ENCODE peak calls at places on chromosomes 6 and 20, in five cellular contexts. G is A549, B is GM12878, S is HepG2, L is K562. R is an unnamed sample.

GRCh38 chr20:13220857-13221297 is at the start of gene ISM1:
- DNase-seq in G (peak; percentile 33), S (no peak), L (no peak), B (no peak), R (no peak)

GRCh38 chr6:43847741-43848630 is 78.0 kb downstream of the VEGFA start:
- DNase-seq in G (no peak), B (no peak), L (no peak), S (no peak), R (no peak)

GRCh38 chr20:53517146-53517545 is 76.5 kb downstream of the ZNF217 start:
- DNase-seq in B (no peak), S (peak; percentile 38), G (no peak), L (no peak), R (no peak)

GRCh38 chr6:44035621-44036020 is 91.6 kb downstream of the MRPL14 start:
- DNase-seq in S (no peak), G (no peak), B (no peak), L (no peak), R (no peak)

GRCh38 chr20:54267510-54268003 is 59.7 kb downstream of the PFDN4 start:
- DNase-seq in B (no peak), G (no peak), S (peak; percentile 85), L (no peak), R (no peak)

GRCh38 chr6:32186496-32186840 is 2.4 kb upstream of the AGER start:
- DNase-seq in B (no peak), L (no peak), S (no peak), G (no peak), R (no peak)

GRCh38 chr6:119799633-119800032 is 450.1 kb upstream of the MAN1A1 start:
- DNase-seq in B (no peak), S (no peak), L (no peak), G (no peak), R (no peak)

GRCh38 chr6:137767931-137768690 is 98.9 kb upstream of the TNFAIP3 start:
- DNase-seq in S (no peak), L (no peak), B (peak; percentile 79), G (no peak), R (no peak)

GRCh38 chr6:111600588-111601440 is 4.9 kb downstream of the TRAF3IP2 start:
- DNase-seq in G (no peak), L (no peak), S (no peak), B (no peak), R (peak; percentile 21)

GRCh38 chr6:116793224-116793623 is 27.7 kb upstream of the FAM162B start:
- DNase-seq in B (no peak), G (no peak), L (no peak), S (no peak), R (no peak)

GRCh38 chr20:47922280-47922675 is 137.0 kb upstream of the SULF2 start:
- DNase-seq in L (no peak), S (peak; percentile 68), G (no peak), B (no peak), R (no peak)

GRCh38 chr6:132651062-132651461 is 7.9 kb downstream of the TAAR1 start:
- DNase-seq in L (no peak), S (no peak), B (no peak), G (no peak), R (no peak)

GRCh38 chr6:209432-210103 is 82.7 kb upstream of the DUSP22 start:
- DNase-seq in G (no peak), S (no peak), B (peak; percentile 68), L (peak; percentile 29), R (no peak)

GRCh38 chr20:44651507-44652373 is at the start of gene ADA:
- DNase-seq in G (peak; percentile 54), B (no peak), S (peak; percentile 47), L (peak; percentile 86), R (peak; percentile 71)

GRCh38 chr6:170444056-170444505 is 109.0 kb downstream of the PSMB1 start:
- DNase-seq in B (no peak), L (no peak), S (no peak), G (no peak), R (no peak)

GRCh38 chr6:146884728-146885127 is 286.0 kb downstream of the ADGB start:
- DNase-seq in B (no peak), L (no peak), S (no peak), G (peak; percentile 3), R (no peak)

GRCh38 chr6:146878564-146879343 is 280.0 kb downstream of the ADGB start:
- DNase-seq in L (no peak), B (no peak), S (no peak), G (no peak), R (no peak)

GRCh38 chr6:146883640-146884531 is 285.1 kb downstream of the ADGB start:
- DNase-seq in L (peak; percentile 51), G (no peak), B (no peak), S (no peak), R (no peak)

GRCh38 chr6:146879406-146880117 is 280.8 kb downstream of the ADGB start:
- DNase-seq in S (no peak), L (no peak), G (no peak), B (no peak), R (no peak)

DNA sequence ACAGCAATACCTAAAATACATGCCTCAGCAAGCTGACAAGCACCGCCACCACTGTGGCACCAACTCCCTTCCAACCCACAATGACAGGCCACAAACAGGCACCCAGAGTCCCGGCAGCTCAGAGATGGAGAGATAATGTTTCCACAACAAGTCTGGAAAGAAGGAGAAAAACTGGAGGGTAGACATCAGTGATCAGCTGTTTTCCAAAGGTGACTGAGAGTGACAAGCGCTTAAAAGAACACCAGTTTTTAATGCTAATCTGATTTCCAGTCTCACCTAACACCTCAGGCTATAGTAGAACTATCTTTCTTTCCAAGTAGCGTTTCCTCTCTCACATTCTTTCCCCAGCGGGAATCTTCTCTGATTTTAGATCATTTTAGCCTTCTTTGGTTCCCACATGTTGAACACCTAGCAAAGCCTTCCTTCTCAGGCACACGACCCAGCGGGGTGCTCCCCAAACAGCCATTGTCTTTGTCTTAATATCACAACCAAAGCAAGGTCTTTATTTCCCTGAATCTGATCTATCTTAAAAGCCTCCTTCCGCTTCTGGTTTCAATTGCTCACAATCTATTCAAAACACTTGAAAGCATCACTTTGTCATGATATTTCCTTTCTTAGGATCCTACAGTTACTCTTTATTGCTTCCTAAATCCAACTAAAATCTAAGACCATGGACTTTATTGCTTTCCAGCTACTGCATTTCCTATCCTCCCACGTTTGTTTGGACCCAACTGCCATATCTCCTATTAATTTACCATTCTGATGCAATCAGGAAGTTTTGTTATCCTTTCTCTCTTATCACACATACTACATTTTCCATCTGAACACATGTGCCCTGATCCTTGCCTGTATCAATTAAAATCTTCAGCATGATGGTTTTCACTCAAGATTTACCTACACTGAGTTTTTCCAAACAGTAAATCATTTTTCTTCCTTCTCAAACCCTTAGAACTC is 282.7 kb downstream of the ADGB start:
- DNase-seq in B (no peak), G (no peak), L (no peak), S (no peak), R (no peak)
- TF ChIP-seq MYC in B (no peak), G (no peak), L (peak; percentile 15), S (no peak), R (no peak)

DNA sequence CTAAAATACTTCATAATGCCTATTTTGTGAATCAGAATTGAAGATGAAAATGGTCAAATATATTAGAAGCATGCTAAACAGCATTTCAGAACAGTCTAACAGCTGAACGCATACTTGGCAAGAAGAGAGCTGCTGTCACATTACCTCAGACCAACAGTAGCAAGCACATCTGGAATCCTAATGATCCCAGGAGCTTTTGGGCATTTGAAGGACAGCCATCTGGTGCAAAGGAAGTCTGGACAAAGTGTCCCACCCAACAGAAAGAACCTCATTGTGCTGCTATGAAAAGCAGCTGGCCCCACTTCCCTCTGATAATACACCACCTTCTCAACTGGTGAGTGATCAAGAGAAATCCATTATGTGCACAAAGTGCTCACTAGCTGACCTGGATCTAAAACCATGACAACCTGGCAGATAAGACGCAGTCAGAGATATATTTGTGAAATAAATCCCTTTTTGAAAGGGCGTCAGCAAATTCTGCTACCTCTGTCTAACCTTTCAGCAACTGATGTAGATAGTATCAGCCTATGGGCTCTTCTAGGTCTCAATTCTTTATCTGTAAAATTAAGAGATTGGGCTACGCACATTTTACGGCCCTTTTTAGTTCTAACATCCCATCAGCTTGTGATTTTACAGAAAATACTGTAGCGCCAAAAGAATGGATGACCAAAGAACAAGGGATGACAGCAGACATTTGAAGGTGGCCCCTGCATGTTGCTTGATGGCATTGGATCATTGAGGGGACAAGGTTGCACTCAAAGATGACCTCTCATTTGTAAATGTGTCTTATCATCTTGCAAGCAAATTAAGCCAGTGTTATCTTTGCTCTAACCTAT is 78.7 kb downstream of the SGK1 start:
- DNase-seq in S (no peak), G (no peak), B (no peak), L (no peak), R (no peak)
- TF ChIP-seq MAX in S (no peak), G (no peak), B (no peak), L (no peak), R (no peak)

GRCh38 chr20:9053108-9053507 is 15.8 kb upstream of the PLCB4 start:
- DNase-seq in L (no peak), B (no peak), S (no peak), G (no peak), R (no peak)
- H3K4me2 ChIP-seq in L (no peak overlapping the region), B (no peak overlapping the region), S (no peak overlapping the region), G (no peak overlapping the region), R (no peak overlapping the region)

GRCh38 chr6:1513206-1513605 is 96.5 kb upstream of the FOXC1 start:
- DNase-seq in B (no peak), S (no peak), G (no peak), L (no peak), R (no peak)
- TF ChIP-seq MYC in B (no peak), S (no peak), G (no peak), L (no peak), R (no peak)

DNA sequence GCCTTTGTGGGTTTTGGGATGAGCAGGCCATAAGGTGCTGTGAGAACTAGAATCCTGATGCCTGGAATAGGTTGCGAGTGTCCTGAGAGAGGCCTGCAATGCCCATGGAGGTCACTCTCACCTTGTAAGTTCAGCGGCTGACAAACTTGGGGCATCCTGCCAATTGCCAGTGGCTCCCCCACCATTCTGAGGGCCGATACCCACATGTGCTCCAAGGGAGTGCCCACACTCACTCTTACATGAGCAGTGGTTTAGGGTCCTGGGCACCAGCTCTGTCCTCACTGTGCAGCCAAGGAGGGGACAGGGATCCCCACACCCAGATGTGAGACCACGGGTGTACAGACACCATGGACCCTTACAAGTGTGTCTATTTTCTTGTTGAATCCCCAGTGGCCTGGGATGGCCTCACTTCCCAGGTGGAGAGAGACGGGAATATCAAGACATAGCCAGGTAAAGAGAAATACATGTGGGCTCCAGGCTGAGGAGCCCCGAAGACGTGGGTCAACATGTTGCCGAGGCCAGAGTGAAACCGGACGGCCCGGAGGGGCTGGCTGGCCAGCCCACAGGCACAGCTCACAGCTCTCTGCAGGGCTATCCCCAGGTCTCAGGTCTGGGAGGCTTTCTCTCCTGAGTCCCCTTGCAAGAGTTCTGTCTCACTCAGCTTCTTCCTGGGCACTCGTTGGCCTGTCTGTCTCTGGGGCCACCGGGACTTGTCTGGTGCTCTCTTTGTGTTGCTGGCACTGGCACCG is 2.0 kb upstream of the CST9 start:
- DNase-seq in B (no peak), L (no peak), G (no peak), S (no peak), R (no peak)
- TF ChIP-seq MAX in B (no peak), L (no peak), G (no peak), S (no peak), R (no peak)

GRCh38 chr20:20213722-20214121 is 154.2 kb upstream of the INSM1 start:
- DNase-seq in B (no peak), L (no peak), G (no peak), S (no peak), R (no peak)
- H3K4me2 ChIP-seq in B (no peak overlapping the region), L (no peak overlapping the region), G (no peak overlapping the region), S (no peak overlapping the region), R (no peak overlapping the region)